ENCODE peak calls at places on chromosomes 5 and 9, in four cellular contexts. I is HT-29; A is activated CD4-positive, alpha-beta T cell treated with anti-CD3 and anti-CD28 coated beads, Interleukin-2, amount 50 U/mL, for 1 hour; C is AG08396. Y is an unnamed sample.

GRCh38 chr5:79075646-79076426 is 6.3 kb downstream of the BHMT2 start:
- DNase-seq in A (no peak), C (no peak), I (no peak), Y (no peak)

GRCh38 chr5:113989913-113990305 is 372.0 kb upstream of the KCNN2 start:
- DNase-seq in A (no peak), I (no peak), C (no peak), Y (no peak)

GRCh38 chr5:158234323-158235158 is 375.6 kb upstream of the CLINT1 start:
- DNase-seq in I (no peak), C (no peak), A (no peak), Y (peak)

GRCh38 chr9:93665566-93666278 is 89.3 kb downstream of the PHF2 start:
- DNase-seq in I (no peak), A (no peak), C (no peak), Y (no peak)

GRCh38 chr9:20884985-20885593 is 146.4 kb downstream of the HACD4 start:
- DNase-seq in I (peak), C (peak), A (peak), Y (peak)

GRCh38 chr5:170565077-170565476 is 61.3 kb downstream of the KCNIP1 start:
- DNase-seq in I (no peak), C (no peak), A (no peak), Y (no peak)

GRCh38 chr9:130518943-130519772 is 60.2 kb upstream of the FUBP3 start:
- DNase-seq in I (no peak), A (no peak), C (no peak), Y (no peak)

GRCh38 chr5:137753227-137753985 is 757 bp downstream of the HNRNPA0 start:
- DNase-seq in A (peak), I (no peak), C (peak), Y (no peak)

GRCh38 chr5:14239951-14240350 is 96.8 kb downstream of the TRIO start:
- DNase-seq in C (no peak), I (no peak), A (no peak), Y (no peak)

GRCh38 chr5:133581918-133582317 is 30.4 kb downstream of the FSTL4 start:
- DNase-seq in I (no peak), A (no peak), C (no peak), Y (no peak)

GRCh38 chr9:106897223-106897622 is 34.3 kb downstream of the ZNF462 start:
- DNase-seq in I (no peak), C (no peak), A (no peak), Y (no peak)

GRCh38 chr9:107243757-107244156 is 39.3 kb upstream of the RAD23B start:
- DNase-seq in C (peak), I (peak), A (no peak), Y (peak)

GRCh38 chr9:122821278-122821952 is 7.0 kb downstream of the PDCL start:
- DNase-seq in C (no peak), A (no peak), I (no peak), Y (no peak)

GRCh38 chr5:66842540-66842939 is 246.3 kb downstream of the MAST4 start:
- DNase-seq in A (no peak), C (no peak), I (no peak), Y (no peak)

GRCh38 chr9:4137755-4138154 is 162.1 kb downstream of the GLIS3 start:
- DNase-seq in I (peak), C (peak), A (no peak), Y (no peak)

GRCh38 chr9:91421987-91422765 is 1.5 kb downstream of the NFIL3 start:
- DNase-seq in C (peak), A (no peak), I (peak), Y (peak)

GRCh38 chr9:89811896-89812450 is 207.2 kb downstream of the GADD45G start:
- DNase-seq in I (no peak), C (no peak), A (no peak), Y (no peak)

GRCh38 chr5:173065155-173065554 is 9.0 kb downstream of the CREBRF start:
- DNase-seq in A (no peak), C (no peak), I (no peak), Y (no peak)

GRCh38 chr9:87107072-87107471 is 159.8 kb upstream of the GAS1 start:
- DNase-seq in C (no peak), I (peak), A (no peak), Y (peak)

GRCh38 chr5:132896685-132897084 is 23.2 kb downstream of the LEAP2 start:
- DNase-seq in A (no peak), C (no peak), I (no peak), Y (no peak)

GRCh38 chr5:80961376-80962281 is 1.5 kb downstream of the RASGRF2 start:
- DNase-seq in A (peak), I (peak), C (no peak), Y (peak)

GRCh38 chr9:137150485-137151060 is 11.6 kb downstream of the GRIN1 start:
- DNase-seq in I (peak), A (no peak), C (no peak), Y (peak)

GRCh38 chr9:131651599-131651998 is 88.3 kb downstream of the RAPGEF1 start:
- DNase-seq in I (no peak), A (no peak), C (no peak), Y (no peak)

GRCh38 chr9:98314381-98315066 is 59.1 kb upstream of the TBC1D2 start:
- DNase-seq in A (no peak), C (peak), I (no peak), Y (no peak)

GRCh38 chr9:78680196-78680595 is 383.3 kb downstream of the PSAT1 start:
- DNase-seq in C (no peak), A (no peak), I (no peak), Y (no peak)

GRCh38 chr5:50888754-50889153 is 222.3 kb downstream of the PARP8 start:
- DNase-seq in C (no peak), A (no peak), I (no peak), Y (no peak)

GRCh38 chr5:124745367-124746251 is 830 bp downstream of the ZNF608 start:
- DNase-seq in A (no peak), C (no peak), I (peak), Y (peak)

GRCh38 chr5:15374886-15375285 is 125.1 kb upstream of the FBXL7 start:
- DNase-seq in A (no peak), C (no peak), I (no peak), Y (no peak)

GRCh38 chr5:56616454-56617160 is 198.7 kb upstream of the MAP3K1 start:
- DNase-seq in A (no peak), C (no peak), I (peak), Y (peak)

GRCh38 chr9:70421272-70422180 is 7.1 kb upstream of the KLF9 start:
- DNase-seq in I (no peak), A (peak), C (no peak), Y (peak)

GRCh38 chr5:131867524-131867923 is 70.7 kb upstream of the FNIP1 start:
- DNase-seq in C (no peak), I (no peak), A (no peak), Y (no peak)

GRCh38 chr5:98414938-98415337 is 358.5 kb upstream of the RGMB start:
- DNase-seq in A (no peak), I (no peak), C (peak), Y (no peak)

GRCh38 chr9:93467062-93467416 is 13.7 kb upstream of the FAM120AOS start:
- DNase-seq in C (no peak), I (peak), A (no peak), Y (peak)

GRCh38 chr5:156715287-156715686 is 134.8 kb upstream of the PPP1R2B start:
- DNase-seq in I (no peak), C (no peak), A (no peak), Y (no peak)

GRCh38 chr9:3200331-3200774 is 325.4 kb downstream of the RFX3 start:
- DNase-seq in I (no peak), A (no peak), C (no peak), Y (no peak)

GRCh38 chr9:2216591-2216990 is 201.4 kb downstream of the SMARCA2 start:
- DNase-seq in C (no peak), A (no peak), I (no peak), Y (peak)